ENCODE peak calls at places on chromosome 17, in seven cellular contexts. P is kidney, M is foreskin fibroblast, N is prostate gland, V is AG04449, H is ovary, C is kidney epithelial cell. S is an unnamed sample.

GRCh38 chr17:15780188-15780587 is 48.1 kb downstream of the TBC1D26 start:
- DNase-seq in P (no peak), M (no peak), N (no peak), V (no peak), H (no peak), C (no peak), S (no peak)

GRCh38 chr17:65560628-65561371 is 648 bp downstream of the AXIN2 start:
- DNase-seq in P (peak), M (peak), N (peak), V (no peak), H (peak), C (peak), S (peak)

GRCh38 chr17:10072086-10072485 is 126.3 kb downstream of the GAS7 start:
- DNase-seq in P (no peak), M (no peak), N (no peak), V (no peak), H (no peak), C (no peak), S (no peak)

GRCh38 chr17:44464037-44464436 is 39.2 kb downstream of the GPATCH8 start:
- DNase-seq in P (no peak), M (no peak), N (no peak), V (no peak), H (no peak), C (no peak), S (no peak)

GRCh38 chr17:80110927-80111701 is 9.7 kb downstream of the GAA start:
- DNase-seq in P (peak), M (no peak), N (no peak), V (no peak), H (no peak), C (no peak), S (no peak)

GRCh38 chr17:15945493-15946209 is 721 bp downstream of the ADORA2B start:
- DNase-seq in P (peak), M (peak), N (no peak), V (no peak), H (no peak), C (no peak), S (no peak)

GRCh38 chr17:78812849-78813248 is 27.8 kb downstream of the USP36 start:
- DNase-seq in P (no peak), M (no peak), N (no peak), V (no peak), H (no peak), C (no peak), S (no peak)

GRCh38 chr17:80682372-80682771 is 137.7 kb downstream of the RPTOR start:
- DNase-seq in P (no peak), M (no peak), N (no peak), V (no peak), H (no peak), C (no peak), S (no peak)

GRCh38 chr17:19448341-19449268 is 37.6 kb downstream of the RNF112 start:
- DNase-seq in P (no peak), M (peak), N (peak), V (peak), H (no peak), C (peak), S (peak)

GRCh38 chr17:48738424-48738802 is 9.9 kb upstream of the HOXB13 start:
- DNase-seq in P (no peak), M (no peak), N (no peak), V (no peak), H (no peak), C (no peak), S (no peak)

GRCh38 chr17:3961564-3962047 is 2.6 kb downstream of the ATP2A3 start:
- DNase-seq in P (peak), M (no peak), N (no peak), V (no peak), H (no peak), C (no peak), S (no peak)

GRCh38 chr17:79695293-79696158 is 35.2 kb upstream of the ENPP7 start:
- DNase-seq in P (no peak), M (peak), N (peak), V (no peak), H (no peak), C (no peak), S (no peak)

GRCh38 chr17:57948169-57948554 is 7.0 kb downstream of the CUEDC1 start:
- DNase-seq in P (peak), M (no peak), N (no peak), V (no peak), H (no peak), C (no peak), S (no peak)

GRCh38 chr17:49903523-49903922 is 55.7 kb upstream of the TAC4 start:
- DNase-seq in P (no peak), M (no peak), N (no peak), V (no peak), H (no peak), C (no peak), S (no peak)

GRCh38 chr17:49904904-49905303 is 57.0 kb upstream of the TAC4 start:
- DNase-seq in P (no peak), M (no peak), N (no peak), V (no peak), H (no peak), C (no peak), S (no peak)

GRCh38 chr17:49899588-49899987 is 51.7 kb upstream of the TAC4 start:
- DNase-seq in P (no peak), M (no peak), N (no peak), V (no peak), H (no peak), C (no peak), S (no peak)

GRCh38 chr17:49898547-49899490 is 51.0 kb upstream of the TAC4 start:
- DNase-seq in P (no peak), M (no peak), N (no peak), V (no peak), H (no peak), C (no peak), S (no peak)

GRCh38 chr17:49901460-49902331 is 53.8 kb upstream of the TAC4 start:
- DNase-seq in P (no peak), M (no peak), N (no peak), V (no peak), H (no peak), C (no peak), S (no peak)
- H3K4me3 ChIP-seq in P (no peak), M (no peak), N (no peak), V (no peak), H (no peak), C (no peak), S (no peak)

GRCh38 chr17:45768000-45768399 is 16.1 kb upstream of the CRHR1 start:
- DNase-seq in P (no peak), M (no peak), N (no peak), V (no peak), H (no peak), C (no peak), S (no peak)
- TF ChIP-seq CTCF in P (no peak), M (no peak), N (no peak), V (no peak), H (no peak), C (peak), S (peak)

DNA sequence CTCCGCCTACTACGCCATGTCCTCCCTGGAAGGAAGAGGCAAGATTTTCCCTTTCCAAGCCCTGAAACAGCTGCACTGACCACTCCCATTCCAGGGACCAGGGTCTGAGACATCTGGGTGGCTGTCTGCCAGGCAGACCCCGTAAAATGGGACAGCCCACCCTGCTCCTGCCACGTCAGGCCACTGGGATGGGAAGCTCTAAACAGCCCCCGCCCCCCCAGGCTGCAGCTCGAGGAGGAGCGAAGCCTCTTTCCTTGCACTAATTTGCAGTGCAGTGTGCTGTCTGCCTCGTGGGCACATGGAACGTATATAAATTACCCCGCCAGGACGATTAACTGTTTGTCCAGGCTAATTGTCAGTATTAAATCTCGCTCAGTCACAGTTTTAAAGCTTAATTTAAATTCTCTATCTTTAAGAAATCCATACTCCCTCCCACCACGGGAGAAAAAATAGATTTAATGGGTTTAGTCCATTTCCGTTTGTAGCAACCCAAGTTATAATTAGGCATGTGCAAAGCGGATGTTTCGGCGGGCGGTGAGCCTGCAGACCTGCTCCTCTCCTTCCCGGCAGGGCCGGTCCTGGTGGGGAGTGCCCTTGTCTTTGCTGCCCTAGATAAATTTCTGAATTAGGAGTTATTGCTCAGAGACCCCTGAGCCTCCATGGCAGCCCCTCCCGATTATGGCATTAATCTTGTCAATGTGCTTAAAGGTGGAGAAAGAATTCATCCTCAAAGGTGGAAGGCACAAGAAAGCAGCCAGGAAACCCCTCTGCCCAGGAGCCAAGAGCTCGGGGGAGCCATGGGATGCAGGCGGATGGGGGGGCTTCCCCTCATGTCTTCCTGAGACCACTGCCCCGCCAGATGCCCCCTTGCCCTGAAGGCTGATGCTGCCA is 268.0 kb upstream of the TNRC6C start:
- DNase-seq in P (no peak), M (peak), N (no peak), V (no peak), H (no peak), C (no peak), S (no peak)
- H3K4me3 ChIP-seq in P (no peak), M (peak), N (no peak), V (no peak), H (no peak), C (no peak), S (no peak)

GRCh38 chr17:11240041-11240801 is 792 bp upstream of the SHISA6 start:
- DNase-seq in P (peak), M (no peak), N (peak), V (no peak), H (no peak), C (no peak), S (no peak)
- TF ChIP-seq CTCF in P (no peak), M (no peak), N (peak), V (no peak), H (no peak), C (peak), S (no peak)

GRCh38 chr17:7705269-7706255 is 560 bp downstream of the EFNB3 start:
- DNase-seq in P (no peak), M (no peak), N (no peak), V (no peak), H (no peak), C (no peak), S (no peak)
- H3K4me3 ChIP-seq in P (no peak), M (peak), N (peak), V (peak), H (peak), C (peak), S (peak)

GRCh38 chr17:34472363-34472762 is 107.0 kb upstream of the TMEM132E start:
- DNase-seq in P (no peak), M (no peak), N (no peak), V (no peak), H (no peak), C (no peak), S (no peak)
- TF ChIP-seq CTCF in P (no peak), M (no peak), N (no peak), V (no peak), H (no peak), C (no peak), S (no peak)

S was measured in retinal pigment epithelial cell.